ENCODE peak calls at places on chromosomes 1 and 21, in eight cellular contexts. T, U, E, A, P, J, X and Y are unnamed samples.

GRCh38 chr1:30760596-30761311 is 3.2 kb upstream of the LAPTM5 start:
- DNase-seq in T (no peak), U (no peak), E (no peak), A (no peak), P (no peak), J (no peak), X (no peak), Y (no peak)

GRCh38 chr1:170168263-170168662 is 22.5 kb downstream of the NTMT2 start:
- DNase-seq in T (no peak), U (no peak), E (no peak), A (peak), P (no peak), J (peak), X (peak), Y (peak)

GRCh38 chr1:78089015-78089414 is 43.2 kb downstream of the GIPC2 start:
- DNase-seq in T (no peak), U (no peak), E (no peak), A (no peak), P (no peak), J (no peak), X (no peak), Y (no peak)

GRCh38 chr1:72122099-72122893 is 160.0 kb downstream of the NEGR1 start:
- DNase-seq in T (no peak), U (no peak), E (no peak), A (no peak), P (no peak), J (no peak), X (peak), Y (no peak)

GRCh38 chr1:219771039-219771438 is 157.3 kb downstream of the SLC30A10 start:
- DNase-seq in T (no peak), U (no peak), E (no peak), A (peak), P (no peak), J (no peak), X (peak), Y (peak)

GRCh38 chr1:101317590-101317989 is 80.8 kb downstream of the S1PR1 start:
- DNase-seq in T (no peak), U (peak), E (no peak), A (no peak), P (no peak), J (no peak), X (no peak), Y (no peak)

GRCh38 chr21:42463861-42464515 is 32.0 kb downstream of the RSPH1 start:
- DNase-seq in T (peak), U (peak), E (peak), A (peak), P (peak), J (peak), X (peak), Y (peak)

GRCh38 chr21:28865488-28866186 is 127.0 kb downstream of the LTN1 start:
- DNase-seq in T (no peak), U (no peak), E (no peak), A (no peak), P (no peak), J (no peak), X (no peak), Y (no peak)

GRCh38 chr1:179599623-179600249 is 8.1 kb downstream of the TDRD5 start:
- DNase-seq in T (no peak), U (peak), E (no peak), A (peak), P (no peak), J (peak), X (no peak), Y (peak)

GRCh38 chr21:31222142-31222541 is 121.9 kb downstream of the TIAM1 start:
- DNase-seq in T (no peak), U (no peak), E (no peak), A (peak), P (no peak), J (no peak), X (no peak), Y (no peak)

GRCh38 chr1:235397733-235398132 is 30.5 kb downstream of the TBCE start:
- DNase-seq in T (no peak), U (no peak), E (no peak), A (peak), P (no peak), J (no peak), X (peak), Y (peak)

GRCh38 chr1:21280011-21280471 is 10.2 kb downstream of the ECE1 start:
- DNase-seq in T (no peak), U (no peak), E (no peak), A (no peak), P (no peak), J (no peak), X (no peak), Y (peak)

GRCh38 chr21:41600961-41601572 is 93.1 kb upstream of the TMPRSS2 start:
- DNase-seq in T (no peak), U (no peak), E (no peak), A (no peak), P (no peak), J (no peak), X (no peak), Y (no peak)

GRCh38 chr1:3632298-3632697 is 7.5 kb downstream of the TPRG1L start:
- DNase-seq in T (no peak), U (no peak), E (no peak), A (no peak), P (no peak), J (no peak), X (no peak), Y (no peak)

GRCh38 chr1:215731699-215732098 is 164.6 kb downstream of the KCTD3 start:
- DNase-seq in T (no peak), U (no peak), E (no peak), A (no peak), P (no peak), J (no peak), X (peak), Y (no peak)

GRCh38 chr1:244087611-244088010 is 36.5 kb downstream of the ZBTB18 start:
- DNase-seq in T (peak), U (no peak), E (no peak), A (no peak), P (no peak), J (no peak), X (no peak), Y (no peak)

GRCh38 chr1:31712625-31713024 is 8.8 kb upstream of the COL16A1 start:
- DNase-seq in T (no peak), U (no peak), E (no peak), A (peak), P (no peak), J (peak), X (peak), Y (peak)

GRCh38 chr1:154158307-154159125 is 3.6 kb upstream of the NUP210L start:
- DNase-seq in T (no peak), U (no peak), E (no peak), A (no peak), P (no peak), J (no peak), X (no peak), Y (no peak)

GRCh38 chr1:39163469-39163868 is 41.0 kb upstream of the MACF1 start:
- DNase-seq in T (no peak), U (no peak), E (no peak), A (no peak), P (no peak), J (no peak), X (no peak), Y (no peak)

GRCh38 chr1:116817582-116818064 is 63.4 kb downstream of the CD2 start:
- DNase-seq in T (no peak), U (peak), E (peak), A (peak), P (peak), J (peak), X (no peak), Y (peak)

GRCh38 chr1:56355422-56355821 is 223.9 kb downstream of the PLPP3 start:
- DNase-seq in T (no peak), U (no peak), E (no peak), A (no peak), P (no peak), J (no peak), X (no peak), Y (no peak)

GRCh38 chr1:100037665-100038400 is 68.0 kb downstream of the SLC35A3 start:
- DNase-seq in T (peak), U (peak), E (peak), A (peak), P (peak), J (peak), X (no peak), Y (peak)

GRCh38 chr21:41387824-41388223 is 26.0 kb downstream of the MX2 start:
- DNase-seq in T (no peak), U (no peak), E (no peak), A (no peak), P (no peak), J (no peak), X (no peak), Y (no peak)

GRCh38 chr1:243729956-243730355 is 120.1 kb downstream of the AKT3 start:
- DNase-seq in T (no peak), U (no peak), E (no peak), A (no peak), P (no peak), J (no peak), X (no peak), Y (no peak)

GRCh38 chr1:3011631-3012510 is 9.4 kb upstream of the ACTRT2 start:
- DNase-seq in T (peak), U (no peak), E (no peak), A (no peak), P (no peak), J (no peak), X (no peak), Y (no peak)

GRCh38 chr1:110570307-110570706 is 35.9 kb downstream of the KCNA2 start:
- DNase-seq in T (no peak), U (no peak), E (no peak), A (no peak), P (no peak), J (no peak), X (no peak), Y (no peak)

GRCh38 chr21:32918467-32919140 is 107.1 kb upstream of the OLIG2 start:
- DNase-seq in T (no peak), U (no peak), E (no peak), A (no peak), P (no peak), J (no peak), X (no peak), Y (no peak)

GRCh38 chr1:58430355-58431335 is 115.9 kb downstream of the OMA1 start:
- DNase-seq in T (no peak), U (no peak), E (no peak), A (no peak), P (no peak), J (no peak), X (no peak), Y (no peak)

GRCh38 chr1:183630748-183631147 is 4.8 kb downstream of the ARPC5 start:
- DNase-seq in T (no peak), U (no peak), E (no peak), A (peak), P (no peak), J (no peak), X (peak), Y (peak)

GRCh38 chr1:24586970-24587820 is 31.3 kb downstream of the NCMAP start:
- DNase-seq in T (no peak), U (peak), E (peak), A (peak), P (peak), J (peak), X (no peak), Y (peak)

GRCh38 chr1:56081151-56081550 is 498.2 kb downstream of the PLPP3 start:
- DNase-seq in T (peak), U (no peak), E (no peak), A (no peak), P (no peak), J (no peak), X (peak), Y (peak)

GRCh38 chr1:53737648-53738204 is 1.2 kb downstream of the GLIS1 start:
- DNase-seq in T (no peak), U (no peak), E (no peak), A (peak), P (no peak), J (no peak), X (no peak), Y (no peak)

GRCh38 chr1:91768786-91769697 is 116.9 kb downstream of the TGFBR3 start:
- DNase-seq in T (no peak), U (no peak), E (no peak), A (peak), P (no peak), J (no peak), X (no peak), Y (peak)

GRCh38 chr21:43854773-43855633 is 10.0 kb upstream of the AGPAT3 start:
- DNase-seq in T (no peak), U (peak), E (no peak), A (no peak), P (peak), J (no peak), X (no peak), Y (no peak)

GRCh38 chr1:200916681-200917080 is 22.0 kb downstream of the INAVA start:
- DNase-seq in T (no peak), U (no peak), E (no peak), A (no peak), P (no peak), J (no peak), X (no peak), Y (no peak)

GRCh38 chr1:225868631-225869330 is 13.4 kb downstream of the TMEM63A start:
- DNase-seq in T (no peak), U (no peak), E (no peak), A (no peak), P (no peak), J (no peak), X (no peak), Y (no peak)

GRCh38 chr1:31723828-31724359 is 20.1 kb upstream of the COL16A1 start:
- DNase-seq in T (peak), U (peak), E (no peak), A (peak), P (peak), J (no peak), X (no peak), Y (peak)

GRCh38 chr1:28437260-28437923 is 67.9 kb downstream of the PHACTR4 start:
- DNase-seq in T (no peak), U (no peak), E (no peak), A (peak), P (no peak), J (no peak), X (peak), Y (peak)